ENCODE peak calls at places on chromosome 21, in six cellular contexts. Q, R, K, Y, I and L are unnamed samples. For H3K4me1, the result is how much of the 10 kb centered on the place peaks cover.

GRCh38 chr21:37547615-37547975 is 181.0 kb downstream of the DYRK1A start:
- DNase-seq in K (no peak), R (no peak), Q (no peak), I (no peak), Y (peak), L (no peak)

GRCh38 chr21:42376338-42376982 is 10.1 kb upstream of the TFF1 start:
- DNase-seq in I (no peak), R (no peak), K (no peak), Q (no peak), Y (no peak), L (no peak)

GRCh38 chr21:34609244-34609950 is 5.5 kb downstream of the RCAN1 start:
- DNase-seq in R (no peak), I (no peak), Q (no peak), Y (no peak), K (no peak), L (no peak)

GRCh38 chr21:46130721-46131720 is 24.4 kb downstream of the FTCD start:
- DNase-seq in I (no peak), Y (no peak), Q (no peak), K (no peak), R (no peak), L (no peak)

GRCh38 chr21:39934895-39935294 is 67.7 kb downstream of the PCP4 start:
- DNase-seq in K (no peak), R (no peak), Q (no peak), I (no peak), Y (no peak), L (no peak)

GRCh38 chr21:44753357-44753756 is 42.0 kb upstream of the TSPEAR start:
- DNase-seq in I (no peak), Y (no peak), K (no peak), R (no peak), Q (no peak), L (no peak)

GRCh38 chr21:34603002-34603709 is 11.8 kb downstream of the RCAN1 start:
- DNase-seq in Y (peak), R (peak), I (no peak), Q (peak), K (peak), L (peak)

GRCh38 chr21:42010507-42011493 is 640 bp upstream of the ZBTB21 start:
- DNase-seq in I (no peak), Q (peak), Y (peak), K (peak), R (no peak), L (peak)

GRCh38 chr21:44271558-44271957 is 9.9 kb upstream of the DNMT3L start:
- DNase-seq in R (no peak), K (no peak), Q (no peak), I (no peak), Y (no peak), L (no peak)

GRCh38 chr21:38945536-38946245 is 140.0 kb downstream of the ETS2 start:
- DNase-seq in I (no peak), R (no peak), Q (peak), Y (no peak), K (no peak), L (no peak)

GRCh38 chr21:37368536-37369279 is 2.1 kb downstream of the DYRK1A start:
- DNase-seq in I (peak), Q (peak), Y (peak), K (peak), R (no peak), L (no peak)

GRCh38 chr21:43192501-43193081 is 23.8 kb downstream of the CRYAA start:
- DNase-seq in Y (no peak), I (no peak), K (no peak), Q (no peak), R (peak), L (peak)

GRCh38 chr21:31948681-31949080 is 75.9 kb downstream of the HUNK start:
- DNase-seq in K (peak), R (no peak), Q (no peak), Y (no peak), I (no peak), L (no peak)

GRCh38 chr21:38798481-38798882 is 7.2 kb upstream of the ETS2 start:
- DNase-seq in Q (peak), R (peak), Y (no peak), I (peak), K (peak), L (peak)

GRCh38 chr21:43355196-43355924 is 71.6 kb downstream of the SIK1 start:
- DNase-seq in Y (no peak), I (no peak), Q (no peak), K (no peak), R (no peak), L (no peak)

GRCh38 chr21:37849703-37850102 is 66.6 kb downstream of the KCNJ6 start:
- DNase-seq in K (no peak), Y (peak), I (no peak), Q (peak), R (no peak), L (no peak)

GRCh38 chr21:46661211-46661625 is 25.7 kb downstream of the PRMT2 start:
- DNase-seq in I (no peak), Y (peak), R (peak), Q (peak), K (peak), L (no peak)

GRCh38 chr21:25857308-25858099 is 122.7 kb downstream of the GABPA start:
- DNase-seq in Y (no peak), R (no peak), Q (no peak), K (no peak), I (no peak), L (no peak)

GRCh38 chr21:42301371-42302291 is 13.6 kb downstream of the TFF3 start:
- DNase-seq in R (no peak), Q (no peak), I (no peak), K (no peak), Y (no peak), L (no peak)

GRCh38 chr21:31140025-31140424 is 101.7 kb upstream of the KRTAP19-8 start:
- DNase-seq in R (no peak), K (no peak), Q (no peak), I (no peak), Y (no peak), L (no peak)

GRCh38 chr21:41778974-41779600 is 12.2 kb upstream of the RIPK4 start:
- DNase-seq in Y (no peak), R (no peak), K (no peak), Q (no peak), I (no peak), L (peak)

GRCh38 chr21:43208561-43209332 is 39.9 kb downstream of the CRYAA start:
- DNase-seq in Y (no peak), R (peak), Q (no peak), I (no peak), K (no peak), L (no peak)

GRCh38 chr21:26887241-26887640 is 42.0 kb upstream of the ADAMTS1 start:
- DNase-seq in Q (peak), Y (no peak), I (no peak), R (no peak), K (no peak), L (no peak)

GRCh38 chr21:39385299-39386145 is 36.6 kb upstream of the HMGN1 start:
- DNase-seq in R (peak), I (no peak), Q (peak), Y (peak), K (no peak), L (peak)

GRCh38 chr21:44087426-44088400 is 19.5 kb upstream of the PWP2 start:
- DNase-seq in I (no peak), K (no peak), Q (no peak), R (no peak), Y (no peak), L (no peak)

GRCh38 chr21:46126321-46127238 is 28.7 kb downstream of the COL6A2 start:
- DNase-seq in K (no peak), Y (no peak), I (no peak), Q (no peak), R (peak), L (peak)

GRCh38 chr21:25701529-25701928 is 33.2 kb downstream of the ATP5PF start:
- DNase-seq in I (no peak), Q (no peak), Y (no peak), K (no peak), R (no peak), L (no peak)

GRCh38 chr21:33858672-33859372 is 56.8 kb downstream of the ATP5PO start:
- DNase-seq in K (no peak), R (no peak), Y (no peak), I (no peak), Q (no peak), L (no peak)

GRCh38 chr21:19507682-19508260 is 1104.2 kb upstream of the TMPRSS15 start:
- DNase-seq in Q (no peak), R (no peak), I (no peak), K (peak), Y (no peak), L (peak)

DNA sequence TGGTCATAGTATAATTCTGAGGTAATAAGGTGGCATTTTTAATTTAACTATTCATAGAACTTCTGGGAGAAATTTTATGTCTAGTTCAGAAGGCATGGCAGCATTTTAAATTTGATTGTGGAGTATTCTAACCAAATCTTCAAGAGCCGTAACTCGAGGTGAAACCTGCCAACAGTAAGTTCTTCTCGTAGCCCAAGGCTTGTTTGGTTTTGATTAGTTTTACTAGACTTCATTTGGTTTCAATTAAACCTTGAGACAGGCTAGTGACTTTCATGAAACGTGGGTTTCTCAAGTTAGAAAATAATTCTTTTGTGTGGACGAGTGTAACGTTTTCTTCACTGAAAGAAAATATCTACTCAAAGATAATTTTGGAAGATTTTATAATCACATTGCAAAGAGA is 395.5 kb downstream of the USP25 start:
- DNase-seq in Y (no peak), I (no peak), R (no peak), Q (no peak), K (no peak), L (no peak)
- H3K4me3 ChIP-seq in Y (no peak), I (no peak), R (no peak), Q (no peak), K (no peak), L (no peak)

GRCh38 chr21:24045775-24046215 is 1561.5 kb downstream of the MRPL39 start:
- DNase-seq in I (no peak), Q (peak), R (peak), Y (peak), K (peak), L (peak)
- TF ChIP-seq CTCF in I (no peak), Q (no peak), R (no peak), Y (peak), K (peak), L (peak)

GRCh38 chr21:36204980-36205379 is 48.4 kb downstream of the DOP1B start:
- DNase-seq in I (no peak), K (no peak), Q (no peak), Y (no peak), R (no peak), L (no peak)

GRCh38 chr21:36203603-36203889 is 46.9 kb downstream of the DOP1B start:
- DNase-seq in Q (peak), K (peak), R (no peak), Y (peak), I (peak), L (no peak)

GRCh38 chr21:36208326-36209013 is 51.8 kb downstream of the DOP1B start:
- DNase-seq in Q (no peak), R (no peak), Y (no peak), K (no peak), I (no peak), L (no peak)

GRCh38 chr21:36207577-36208320 is 51.1 kb downstream of the DOP1B start:
- DNase-seq in R (no peak), K (no peak), Q (peak), I (peak), Y (peak), L (no peak)

GRCh38 chr21:36205962-36206361 is 49.3 kb downstream of the DOP1B start:
- DNase-seq in R (no peak), I (no peak), Q (peak), Y (no peak), K (no peak), L (no peak)
- H3K4me1 ChIP-seq in R (under half), I (half or more), Q (under half), Y (under half), K (under half), L (under half)

GRCh38 chr21:16535100-16535418 is 805.3 kb downstream of the USP25 start:
- DNase-seq in Q (peak), K (no peak), R (peak), I (no peak), Y (peak), L (no peak)

GRCh38 chr21:16539041-16539440 is 809.3 kb downstream of the USP25 start:
- DNase-seq in Y (no peak), Q (peak), R (no peak), I (no peak), K (no peak), L (no peak)

GRCh38 chr21:16534408-16535099 is 804.8 kb downstream of the USP25 start:
- DNase-seq in Y (peak), R (peak), Q (peak), I (no peak), K (peak), L (no peak)

GRCh38 chr21:16533692-16534407 is 804.1 kb downstream of the USP25 start:
- DNase-seq in R (no peak), I (no peak), K (no peak), Q (peak), Y (no peak), L (no peak)

DNA sequence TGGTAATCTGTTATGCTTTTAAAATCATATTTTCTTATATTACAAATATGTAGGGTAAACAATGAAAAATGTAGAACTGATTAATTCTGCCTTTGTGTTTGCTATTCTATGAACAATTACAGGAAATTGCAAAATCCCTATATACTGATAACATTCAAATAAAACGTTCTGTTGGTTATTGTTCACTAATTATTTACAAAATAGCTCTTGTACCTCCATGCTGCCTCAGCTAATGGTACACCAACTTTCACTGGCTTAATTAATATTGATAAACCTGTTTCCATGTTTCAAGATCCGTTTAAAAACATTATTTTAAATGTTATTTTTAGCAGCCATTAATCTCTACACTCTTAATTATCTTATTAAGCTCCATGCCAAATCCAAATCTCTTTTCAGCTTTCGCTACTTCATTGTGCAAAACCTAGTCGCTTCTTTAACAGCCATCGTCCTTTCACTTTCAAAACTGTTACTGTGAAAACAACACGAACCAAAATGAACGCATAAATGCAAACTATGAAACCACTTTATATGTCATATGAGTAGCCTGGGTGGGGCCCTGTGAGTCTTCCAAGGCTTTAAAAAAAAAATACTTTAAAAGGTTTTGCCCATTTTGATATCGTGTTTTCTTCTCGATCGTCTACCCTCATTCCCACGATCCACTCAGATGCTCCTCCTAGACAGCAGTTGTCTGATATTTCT is 807.0 kb downstream of the USP25 start:
- DNase-seq in R (no peak), Q (peak), Y (peak), I (no peak), K (no peak), L (no peak)
- H3K4me3 ChIP-seq in R (peak), Q (peak), Y (peak), I (peak), K (no peak), L (no peak)